ENCODE peak calls at places on chromosomes 6 and 20, in six cellular contexts. One of them, this sample, is unnamed.
A peak's percentile ranks its signal among the peaks of the same experiment; 100 is the strongest.

GRCh38 chr20:62063601-62063980 is 2.1 kb downstream of the TAF4 start:
- DNase-seq in fibroblast of mammary gland: peak; percentile 26
- DNase-seq in psoas muscle: peak; percentile 76
- DNase-seq in hepatocyte: peak; percentile 59
- DNase-seq in stomach: no peak
- DNase-seq in astrocyte of the spinal cord: peak; percentile 25
- DNase-seq in this sample: peak; percentile 61

GRCh38 chr20:24164360-24164759 is 175.8 kb upstream of the GGTLC1 start:
- DNase-seq in fibroblast of mammary gland: no peak
- DNase-seq in psoas muscle: no peak
- DNase-seq in hepatocyte: no peak
- DNase-seq in stomach: no peak
- DNase-seq in astrocyte of the spinal cord: peak; percentile 5
- DNase-seq in this sample: no peak

GRCh38 chr6:5087389-5087788 is 2.2 kb downstream of the PPP1R3G start:
- DNase-seq in fibroblast of mammary gland: no peak
- DNase-seq in psoas muscle: peak; percentile 61
- DNase-seq in hepatocyte: no peak
- DNase-seq in stomach: no peak
- DNase-seq in astrocyte of the spinal cord: no peak
- DNase-seq in this sample: no peak

GRCh38 chr6:164099535-164099982 is 685.0 kb downstream of the QKI start:
- DNase-seq in fibroblast of mammary gland: no peak
- DNase-seq in psoas muscle: peak; percentile 49
- DNase-seq in hepatocyte: no peak
- DNase-seq in stomach: no peak
- DNase-seq in astrocyte of the spinal cord: peak; percentile 13
- DNase-seq in this sample: no peak

GRCh38 chr6:133309579-133309978 is 68.4 kb downstream of the EYA4 start:
- DNase-seq in fibroblast of mammary gland: peak; percentile 12
- DNase-seq in psoas muscle: no peak
- DNase-seq in hepatocyte: no peak
- DNase-seq in stomach: no peak
- DNase-seq in astrocyte of the spinal cord: no peak
- DNase-seq in this sample: peak; percentile 4

GRCh38 chr6:45916692-45917091 is 99.0 kb downstream of the CLIC5 start:
- DNase-seq in fibroblast of mammary gland: no peak
- DNase-seq in psoas muscle: no peak
- DNase-seq in hepatocyte: no peak
- DNase-seq in stomach: no peak
- DNase-seq in astrocyte of the spinal cord: no peak
- DNase-seq in this sample: no peak

GRCh38 chr20:51767867-51768758 is at the start of gene ATP9A:
- DNase-seq in fibroblast of mammary gland: no peak
- DNase-seq in psoas muscle: peak; percentile 51
- DNase-seq in hepatocyte: peak; percentile 61
- DNase-seq in stomach: peak; percentile 45
- DNase-seq in astrocyte of the spinal cord: no peak
- DNase-seq in this sample: peak; percentile 16

GRCh38 chr6:12008366-12009179 is 3.5 kb upstream of the HIVEP1 start:
- DNase-seq in fibroblast of mammary gland: peak; percentile 38
- DNase-seq in psoas muscle: peak; percentile 92
- DNase-seq in hepatocyte: peak; percentile 92
- DNase-seq in stomach: peak; percentile 70
- DNase-seq in astrocyte of the spinal cord: peak; percentile 72
- DNase-seq in this sample: peak; percentile 71

GRCh38 chr6:24775520-24776058 is 852 bp downstream of the GMNN start:
- DNase-seq in fibroblast of mammary gland: peak; percentile 57
- DNase-seq in psoas muscle: no peak
- DNase-seq in hepatocyte: peak; percentile 32
- DNase-seq in stomach: no peak
- DNase-seq in astrocyte of the spinal cord: peak; percentile 68
- DNase-seq in this sample: peak; percentile 80

GRCh38 chr20:137668-138131 is 4.7 kb upstream of the DEFB126 start:
- DNase-seq in fibroblast of mammary gland: peak; percentile 6
- DNase-seq in psoas muscle: no peak
- DNase-seq in hepatocyte: no peak
- DNase-seq in stomach: no peak
- DNase-seq in astrocyte of the spinal cord: no peak
- DNase-seq in this sample: no peak

GRCh38 chr20:46967647-46968046 is 73.0 kb downstream of the EYA2 start:
- DNase-seq in fibroblast of mammary gland: no peak
- DNase-seq in psoas muscle: no peak
- DNase-seq in hepatocyte: no peak
- DNase-seq in stomach: no peak
- DNase-seq in astrocyte of the spinal cord: no peak
- DNase-seq in this sample: no peak

GRCh38 chr6:4344317-4344899 is 209.0 kb upstream of the ECI2 start:
- DNase-seq in fibroblast of mammary gland: no peak
- DNase-seq in psoas muscle: no peak
- DNase-seq in hepatocyte: no peak
- DNase-seq in stomach: no peak
- DNase-seq in astrocyte of the spinal cord: peak; percentile 55
- DNase-seq in this sample: no peak

GRCh38 chr6:132456700-132457143 is 55.4 kb upstream of the MOXD1 start:
- DNase-seq in fibroblast of mammary gland: no peak
- DNase-seq in psoas muscle: no peak
- DNase-seq in hepatocyte: peak; percentile 7
- DNase-seq in stomach: peak; percentile 25
- DNase-seq in astrocyte of the spinal cord: no peak
- DNase-seq in this sample: no peak

GRCh38 chr6:307874-308273 is 15.6 kb downstream of the DUSP22 start:
- DNase-seq in fibroblast of mammary gland: no peak
- DNase-seq in psoas muscle: no peak
- DNase-seq in hepatocyte: no peak
- DNase-seq in stomach: no peak
- DNase-seq in astrocyte of the spinal cord: no peak
- DNase-seq in this sample: no peak

GRCh38 chr6:166645928-166646327 is 18.9 kb upstream of the RPS6KA2 start:
- DNase-seq in fibroblast of mammary gland: no peak
- DNase-seq in psoas muscle: no peak
- DNase-seq in hepatocyte: no peak
- DNase-seq in stomach: no peak
- DNase-seq in astrocyte of the spinal cord: no peak
- DNase-seq in this sample: no peak

GRCh38 chr6:156519940-156520339 is 257.2 kb upstream of the ARID1B start:
- DNase-seq in fibroblast of mammary gland: no peak
- DNase-seq in psoas muscle: no peak
- DNase-seq in hepatocyte: no peak
- DNase-seq in stomach: no peak
- DNase-seq in astrocyte of the spinal cord: no peak
- DNase-seq in this sample: no peak

GRCh38 chr6:25511386-25511785 is 140.6 kb upstream of the SCGN start:
- DNase-seq in fibroblast of mammary gland: peak; percentile 52
- DNase-seq in psoas muscle: no peak
- DNase-seq in hepatocyte: no peak
- DNase-seq in stomach: no peak
- DNase-seq in astrocyte of the spinal cord: no peak
- DNase-seq in this sample: no peak

GRCh38 chr6:109840796-109841195 is 137.3 kb upstream of the GPR6 start:
- DNase-seq in fibroblast of mammary gland: no peak
- DNase-seq in psoas muscle: no peak
- DNase-seq in hepatocyte: no peak
- DNase-seq in stomach: no peak
- DNase-seq in astrocyte of the spinal cord: no peak
- DNase-seq in this sample: no peak

GRCh38 chr20:63848003-63848911 is 13.0 kb upstream of the ABHD16B start:
- DNase-seq in fibroblast of mammary gland: no peak
- DNase-seq in psoas muscle: no peak
- DNase-seq in hepatocyte: no peak
- DNase-seq in stomach: no peak
- DNase-seq in astrocyte of the spinal cord: no peak
- DNase-seq in this sample: no peak

GRCh38 chr20:48788486-48789072 is 39.2 kb downstream of the PREX1 start:
- DNase-seq in fibroblast of mammary gland: no peak
- DNase-seq in psoas muscle: no peak
- DNase-seq in hepatocyte: no peak
- DNase-seq in stomach: no peak
- DNase-seq in astrocyte of the spinal cord: no peak
- DNase-seq in this sample: no peak

GRCh38 chr6:88262372-88262771 is 96.2 kb upstream of the CNR1 start:
- DNase-seq in fibroblast of mammary gland: no peak
- DNase-seq in psoas muscle: no peak
- DNase-seq in hepatocyte: no peak
- DNase-seq in stomach: no peak
- DNase-seq in astrocyte of the spinal cord: no peak
- DNase-seq in this sample: no peak

GRCh38 chr6:114096553-114097172 is 125.7 kb upstream of the HDAC2 start:
- DNase-seq in fibroblast of mammary gland: peak; percentile 19
- DNase-seq in psoas muscle: no peak
- DNase-seq in hepatocyte: peak; percentile 77
- DNase-seq in stomach: no peak
- DNase-seq in astrocyte of the spinal cord: peak; percentile 51
- DNase-seq in this sample: peak; percentile 48

GRCh38 chr6:27157461-27158315 is 89.8 kb upstream of the PRSS16 start:
- DNase-seq in fibroblast of mammary gland: peak; percentile 83
- DNase-seq in psoas muscle: peak; percentile 74
- DNase-seq in hepatocyte: peak; percentile 86
- DNase-seq in stomach: peak; percentile 59
- DNase-seq in astrocyte of the spinal cord: peak; percentile 50
- DNase-seq in this sample: peak; percentile 58

GRCh38 chr6:31764239-31764638 is 1.8 kb downstream of the SAPCD1 start:
- DNase-seq in fibroblast of mammary gland: no peak
- DNase-seq in psoas muscle: no peak
- DNase-seq in hepatocyte: no peak
- DNase-seq in stomach: no peak
- DNase-seq in astrocyte of the spinal cord: no peak
- DNase-seq in this sample: no peak

GRCh38 chr6:107822154-107823046 is 1.7 kb downstream of the SCML4 start:
- DNase-seq in fibroblast of mammary gland: no peak
- DNase-seq in psoas muscle: no peak
- DNase-seq in hepatocyte: no peak
- DNase-seq in stomach: no peak
- DNase-seq in astrocyte of the spinal cord: no peak
- DNase-seq in this sample: no peak

GRCh38 chr6:71414486-71414885 is 125.9 kb downstream of the OGFRL1 start:
- DNase-seq in fibroblast of mammary gland: no peak
- DNase-seq in psoas muscle: no peak
- DNase-seq in hepatocyte: no peak
- DNase-seq in stomach: no peak
- DNase-seq in astrocyte of the spinal cord: no peak
- DNase-seq in this sample: no peak

GRCh38 chr6:32095338-32096086 is 13.6 kb downstream of the TNXB start:
- DNase-seq in fibroblast of mammary gland: no peak
- DNase-seq in psoas muscle: peak; percentile 31
- DNase-seq in hepatocyte: no peak
- DNase-seq in stomach: no peak
- DNase-seq in astrocyte of the spinal cord: no peak
- DNase-seq in this sample: no peak

GRCh38 chr20:24332956-24333355 is 136.5 kb upstream of the SYNDIG1 start:
- DNase-seq in fibroblast of mammary gland: no peak
- DNase-seq in psoas muscle: no peak
- DNase-seq in hepatocyte: no peak
- DNase-seq in stomach: no peak
- DNase-seq in astrocyte of the spinal cord: no peak
- DNase-seq in this sample: no peak

GRCh38 chr6:39173276-39173675 is 56.0 kb downstream of the KCNK5 start:
- DNase-seq in fibroblast of mammary gland: no peak
- DNase-seq in psoas muscle: no peak
- DNase-seq in hepatocyte: no peak
- DNase-seq in stomach: no peak
- DNase-seq in astrocyte of the spinal cord: no peak
- DNase-seq in this sample: no peak

GRCh38 chr20:20452254-20452676 is 84.4 kb downstream of the INSM1 start:
- DNase-seq in fibroblast of mammary gland: peak; percentile 76
- DNase-seq in psoas muscle: peak; percentile 79
- DNase-seq in hepatocyte: peak; percentile 16
- DNase-seq in stomach: peak; percentile 45
- DNase-seq in astrocyte of the spinal cord: peak; percentile 72
- DNase-seq in this sample: peak; percentile 38
- H3K4me3 ChIP-seq in fibroblast of mammary gland: no peak overlapping the region
- H3K4me3 ChIP-seq in psoas muscle: no peak overlapping the region
- H3K4me3 ChIP-seq in hepatocyte: no peak overlapping the region
- H3K4me3 ChIP-seq in stomach: no peak overlapping the region
- H3K4me3 ChIP-seq in astrocyte of the spinal cord: peak overlapping the region; percentile 12
- H3K4me3 ChIP-seq in this sample: no peak overlapping the region

GRCh38 chr6:152749336-152749735 is 1.3 kb upstream of the VIP start:
- DNase-seq in fibroblast of mammary gland: no peak
- DNase-seq in psoas muscle: no peak
- DNase-seq in hepatocyte: no peak
- DNase-seq in stomach: no peak
- DNase-seq in astrocyte of the spinal cord: no peak
- DNase-seq in this sample: no peak

GRCh38 chr6:152750694-152751093 is at the start of gene VIP:
- DNase-seq in fibroblast of mammary gland: peak; percentile 36
- DNase-seq in psoas muscle: no peak
- DNase-seq in hepatocyte: peak; percentile 64
- DNase-seq in stomach: no peak
- DNase-seq in astrocyte of the spinal cord: peak; percentile 46
- DNase-seq in this sample: peak; percentile 17

GRCh38 chr6:152746172-152746553 is 4.4 kb upstream of the VIP start:
- DNase-seq in fibroblast of mammary gland: peak; percentile 20
- DNase-seq in psoas muscle: no peak
- DNase-seq in hepatocyte: no peak
- DNase-seq in stomach: no peak
- DNase-seq in astrocyte of the spinal cord: peak; percentile 27
- DNase-seq in this sample: no peak

GRCh38 chr6:152745509-152746171 is 5.0 kb upstream of the VIP start:
- DNase-seq in fibroblast of mammary gland: no peak
- DNase-seq in psoas muscle: no peak
- DNase-seq in hepatocyte: no peak
- DNase-seq in stomach: no peak
- DNase-seq in astrocyte of the spinal cord: peak; percentile 1
- DNase-seq in this sample: no peak

GRCh38 chr6:152748843-152749242 is 1.8 kb upstream of the VIP start:
- DNase-seq in fibroblast of mammary gland: peak; percentile 29
- DNase-seq in psoas muscle: no peak
- DNase-seq in hepatocyte: no peak
- DNase-seq in stomach: no peak
- DNase-seq in astrocyte of the spinal cord: peak; percentile 21
- DNase-seq in this sample: peak; percentile 16
- TF ChIP-seq CTCF in fibroblast of mammary gland: peak; percentile 22
- TF ChIP-seq CTCF in psoas muscle: peak; percentile 17
- TF ChIP-seq CTCF in hepatocyte: peak; percentile 40
- TF ChIP-seq CTCF in stomach: no peak
- TF ChIP-seq CTCF in astrocyte of the spinal cord: no peak
- TF ChIP-seq CTCF in this sample: no peak

GRCh38 chr20:13934992-13935894 is 55.2 kb downstream of the SEL1L2 start:
- DNase-seq in fibroblast of mammary gland: no peak
- DNase-seq in psoas muscle: no peak
- DNase-seq in hepatocyte: no peak
- DNase-seq in stomach: no peak
- DNase-seq in astrocyte of the spinal cord: no peak
- DNase-seq in this sample: no peak
- H3K4me3 ChIP-seq in fibroblast of mammary gland: no peak overlapping the region
- H3K4me3 ChIP-seq in psoas muscle: no peak overlapping the region
- H3K4me3 ChIP-seq in hepatocyte: no peak overlapping the region
- H3K4me3 ChIP-seq in stomach: no peak overlapping the region
- H3K4me3 ChIP-seq in astrocyte of the spinal cord: no peak overlapping the region
- H3K4me3 ChIP-seq in this sample: no peak overlapping the region

DNA sequence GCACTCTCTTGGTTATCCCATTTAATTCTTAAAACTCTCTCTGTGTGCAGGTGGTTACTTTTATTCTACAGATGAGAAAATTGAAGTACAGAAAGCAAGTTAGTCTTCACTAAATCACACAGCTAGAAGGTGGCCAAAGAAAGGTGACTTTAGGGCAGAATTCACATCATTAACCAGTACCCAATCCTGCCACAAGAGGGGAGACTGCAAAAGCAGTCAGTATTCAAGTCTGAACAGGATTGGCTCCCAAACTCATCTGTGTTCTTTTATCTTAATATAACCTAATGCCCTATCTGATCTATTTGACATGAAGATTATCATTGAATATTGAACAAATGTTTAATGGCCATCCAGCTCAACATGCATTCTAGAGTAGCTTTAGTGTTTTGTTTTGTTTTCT is 225.3 kb upstream of the FAM83B start:
- DNase-seq in fibroblast of mammary gland: no peak
- DNase-seq in psoas muscle: no peak
- DNase-seq in hepatocyte: no peak
- DNase-seq in stomach: no peak
- DNase-seq in astrocyte of the spinal cord: no peak
- DNase-seq in this sample: peak; percentile 32
- TF ChIP-seq CTCF in fibroblast of mammary gland: no peak
- TF ChIP-seq CTCF in psoas muscle: no peak
- TF ChIP-seq CTCF in hepatocyte: peak; percentile 20
- TF ChIP-seq CTCF in stomach: no peak
- TF ChIP-seq CTCF in astrocyte of the spinal cord: peak; percentile 48
- TF ChIP-seq CTCF in this sample: peak; percentile 72